ENCODE peak calls at places on chromosomes 6 and 20, in four cellular contexts. N, D, S and F are unnamed samples.
A peak's percentile ranks its signal among the peaks of the same experiment; 100 is the strongest.

GRCh38 chr20:617934-618690 is 8.0 kb upstream of the TCF15 start:
- DNase-seq in N (no peak), D (no peak), S (no peak), F (no peak)

GRCh38 chr6:56752009-56752408 is 109.3 kb upstream of the DST start:
- DNase-seq in N (no peak), D (no peak), S (no peak), F (no peak)

GRCh38 chr6:155270566-155271091 is 6.8 kb downstream of the CLDN20 start:
- DNase-seq in N (no peak), D (no peak), S (no peak), F (no peak)

GRCh38 chr6:168636147-168636982 is 195.4 kb downstream of the SMOC2 start:
- DNase-seq in N (no peak), D (no peak), S (no peak), F (no peak)

GRCh38 chr6:120108061-120108795 is 758.7 kb upstream of the MAN1A1 start:
- DNase-seq in N (no peak), D (no peak), S (no peak), F (no peak)

GRCh38 chr6:235763-236360 is 56.4 kb upstream of the DUSP22 start:
- DNase-seq in N (no peak), D (no peak), S (no peak), F (no peak)

GRCh38 chr6:166907871-166908806 is 48.2 kb downstream of the RNASET2 start:
- DNase-seq in N (no peak), D (no peak), S (no peak), F (no peak)

GRCh38 chr6:152143359-152143758 is 335.9 kb downstream of the ESR1 start:
- DNase-seq in N (no peak), D (no peak), S (no peak), F (no peak)

GRCh38 chr6:104951677-104952076 is 5.2 kb upstream of the LIN28B start:
- DNase-seq in N (no peak), D (no peak), S (no peak), F (no peak)

GRCh38 chr6:1388081-1388926 is 1.1 kb upstream of the FOXF2 start:
- DNase-seq in N (no peak), D (no peak), S (no peak), F (no peak)

GRCh38 chr6:99492137-99492536 is 23.1 kb downstream of the USP45 start:
- DNase-seq in N (no peak), D (no peak), S (no peak), F (peak; percentile 90)

GRCh38 chr20:38094968-38095689 is 61.6 kb downstream of the RPRD1B start:
- DNase-seq in N (no peak), D (no peak), S (no peak), F (no peak)

GRCh38 chr6:166872431-166873139 is 83.8 kb downstream of the RNASET2 start:
- DNase-seq in N (no peak), D (no peak), S (no peak), F (no peak)

GRCh38 chr6:35139924-35140524 is 1.1 kb downstream of the TCP11 start:
- DNase-seq in N (no peak), D (peak; percentile 59), S (peak; percentile 24), F (peak; percentile 81)

GRCh38 chr6:98036344-98036743 is 753.3 kb upstream of the MMS22L start:
- DNase-seq in N (no peak), D (no peak), S (no peak), F (no peak)

GRCh38 chr6:6436946-6437345 is 116.5 kb upstream of the F13A1 start:
- DNase-seq in N (no peak), D (no peak), S (no peak), F (no peak)

GRCh38 chr6:145814501-145815350 is at the start of gene FBXO30:
- DNase-seq in N (peak; percentile 87), D (peak; percentile 76), S (peak; percentile 80), F (peak; percentile 81)

GRCh38 chr20:15045246-15045645 is 707.8 kb upstream of the FLRT3 start:
- DNase-seq in N (no peak), D (no peak), S (peak; percentile 66), F (no peak)

GRCh38 chr6:148422085-148422484 is 79.4 kb downstream of the SASH1 start:
- DNase-seq in N (no peak), D (no peak), S (no peak), F (no peak)

GRCh38 chr6:49341869-49342268 is 121.2 kb downstream of the MMUT start:
- DNase-seq in N (no peak), D (no peak), S (no peak), F (no peak)

GRCh38 chr6:39347906-39348585 is 25.5 kb upstream of the KCNK16 start:
- DNase-seq in N (peak; percentile 10), D (peak; percentile 83), S (peak; percentile 44), F (peak; percentile 56)

GRCh38 chr6:7159790-7160525 is 52.2 kb downstream of the RREB1 start:
- DNase-seq in N (no peak), D (no peak), S (no peak), F (no peak)

GRCh38 chr6:31423550-31423949 is 20.2 kb downstream of the MICA start:
- DNase-seq in N (no peak), D (no peak), S (no peak), F (no peak)

GRCh38 chr20:50635676-50636600 is 55.4 kb downstream of the RIPOR3 start:
- DNase-seq in N (peak; percentile 17), D (peak; percentile 82), S (peak; percentile 22), F (peak; percentile 61)

GRCh38 chr6:168049681-168050224 is 29.3 kb downstream of the FRMD1 start:
- DNase-seq in N (no peak), D (no peak), S (no peak), F (no peak)

GRCh38 chr6:141460743-141461484 is 671.8 kb upstream of the GJE1 start:
- DNase-seq in N (no peak), D (no peak), S (no peak), F (no peak)

GRCh38 chr20:7667194-7667593 is 273.1 kb downstream of the HAO1 start:
- DNase-seq in N (no peak), D (no peak), S (no peak), F (no peak)

GRCh38 chr20:39885975-39886649 is 802.9 kb downstream of the MAFB start:
- DNase-seq in N (no peak), D (no peak), S (peak; percentile 42), F (no peak)

GRCh38 chr6:13404115-13404891 is 76.0 kb upstream of the TBC1D7 start:
- DNase-seq in N (no peak), D (no peak), S (no peak), F (no peak)

GRCh38 chr6:35305117-35305516 is 7.5 kb downstream of the DEF6 start:
- DNase-seq in N (no peak), D (no peak), S (no peak), F (no peak)